ENCODE peak calls at places on chromosomes 2 and 18, in six cellular contexts. One of them, this sample, is unnamed.

GRCh38 chr2:567865-568638 is 109.2 kb downstream of the TMEM18 start:
- DNase-seq in BE2C: no peak
- DNase-seq in esophagus squamous epithelium: no peak
- DNase-seq in heart right ventricle: no peak
- DNase-seq in progenitor cell of endocrine pancreas: no peak
- DNase-seq in CD14-positive monocyte: no peak
- DNase-seq in this sample: no peak

GRCh38 chr18:11981633-11982366 is 493 bp downstream of the IMPA2 start:
- DNase-seq in BE2C: no peak
- DNase-seq in esophagus squamous epithelium: no peak
- DNase-seq in heart right ventricle: peak
- DNase-seq in progenitor cell of endocrine pancreas: peak
- DNase-seq in CD14-positive monocyte: peak
- DNase-seq in this sample: peak

GRCh38 chr2:169693344-169693743 is 861 bp downstream of the CFAP210 start:
- DNase-seq in BE2C: peak
- DNase-seq in esophagus squamous epithelium: no peak
- DNase-seq in heart right ventricle: no peak
- DNase-seq in progenitor cell of endocrine pancreas: no peak
- DNase-seq in CD14-positive monocyte: no peak
- DNase-seq in this sample: no peak

GRCh38 chr18:62827397-62827796 is 112.1 kb downstream of the PHLPP1 start:
- DNase-seq in BE2C: no peak
- DNase-seq in esophagus squamous epithelium: no peak
- DNase-seq in heart right ventricle: no peak
- DNase-seq in progenitor cell of endocrine pancreas: no peak
- DNase-seq in CD14-positive monocyte: no peak
- DNase-seq in this sample: no peak

GRCh38 chr2:46130511-46130910 is 166.7 kb upstream of the EPAS1 start:
- DNase-seq in BE2C: no peak
- DNase-seq in esophagus squamous epithelium: no peak
- DNase-seq in heart right ventricle: no peak
- DNase-seq in progenitor cell of endocrine pancreas: no peak
- DNase-seq in CD14-positive monocyte: no peak
- DNase-seq in this sample: no peak

GRCh38 chr2:121210691-121211090 is 74.3 kb downstream of the TFCP2L1 start:
- DNase-seq in BE2C: no peak
- DNase-seq in esophagus squamous epithelium: no peak
- DNase-seq in heart right ventricle: peak
- DNase-seq in progenitor cell of endocrine pancreas: no peak
- DNase-seq in CD14-positive monocyte: no peak
- DNase-seq in this sample: no peak

GRCh38 chr2:185859506-185859905 is 120.9 kb downstream of the FSIP2 start:
- DNase-seq in BE2C: no peak
- DNase-seq in esophagus squamous epithelium: no peak
- DNase-seq in heart right ventricle: no peak
- DNase-seq in progenitor cell of endocrine pancreas: no peak
- DNase-seq in CD14-positive monocyte: no peak
- DNase-seq in this sample: no peak

GRCh38 chr2:205755923-205756322 is 73.6 kb downstream of the NRP2 start:
- DNase-seq in BE2C: no peak
- DNase-seq in esophagus squamous epithelium: no peak
- DNase-seq in heart right ventricle: peak
- DNase-seq in progenitor cell of endocrine pancreas: no peak
- DNase-seq in CD14-positive monocyte: no peak
- DNase-seq in this sample: no peak

GRCh38 chr2:142290931-142291330 is 160.1 kb upstream of the LRP1B start:
- DNase-seq in BE2C: no peak
- DNase-seq in esophagus squamous epithelium: no peak
- DNase-seq in heart right ventricle: no peak
- DNase-seq in progenitor cell of endocrine pancreas: no peak
- DNase-seq in CD14-positive monocyte: no peak
- DNase-seq in this sample: no peak

GRCh38 chr18:9105420-9105819 is 2.9 kb downstream of the NDUFV2 start:
- DNase-seq in BE2C: no peak
- DNase-seq in esophagus squamous epithelium: no peak
- DNase-seq in heart right ventricle: no peak
- DNase-seq in progenitor cell of endocrine pancreas: no peak
- DNase-seq in CD14-positive monocyte: no peak
- DNase-seq in this sample: no peak

DNA sequence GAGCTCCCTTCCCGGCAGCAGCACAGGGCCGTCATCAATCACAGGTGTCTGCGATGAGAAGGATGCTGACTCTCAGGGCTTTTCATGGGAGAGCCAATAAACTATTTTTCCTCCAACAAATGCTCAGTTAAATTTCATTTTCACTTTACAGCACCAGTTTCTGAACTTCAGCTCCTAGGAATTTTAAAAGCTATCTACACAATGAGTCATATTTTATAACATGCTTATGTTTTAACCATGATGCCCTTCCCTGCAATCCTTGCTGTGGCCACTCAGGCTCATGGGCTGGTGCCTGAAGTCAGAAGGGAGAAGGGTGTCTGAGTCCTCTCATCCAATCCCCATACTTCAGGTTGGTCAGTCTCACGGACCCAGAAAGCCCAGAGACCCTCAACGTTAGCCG is 123.6 kb downstream of the AFF3 start:
- DNase-seq in BE2C: no peak
- DNase-seq in esophagus squamous epithelium: no peak
- DNase-seq in heart right ventricle: no peak
- DNase-seq in progenitor cell of endocrine pancreas: no peak
- DNase-seq in CD14-positive monocyte: no peak
- DNase-seq in this sample: no peak
- TF ChIP-seq CTCF in BE2C: no peak
- TF ChIP-seq CTCF in esophagus squamous epithelium: no peak
- TF ChIP-seq CTCF in heart right ventricle: no peak
- TF ChIP-seq CTCF in progenitor cell of endocrine pancreas: no peak
- TF ChIP-seq CTCF in CD14-positive monocyte: no peak
- TF ChIP-seq CTCF in this sample: no peak

GRCh38 chr2:197306024-197306690 is 4.4 kb downstream of the ANKRD44 start:
- DNase-seq in BE2C: no peak
- DNase-seq in esophagus squamous epithelium: no peak
- DNase-seq in heart right ventricle: no peak
- DNase-seq in progenitor cell of endocrine pancreas: no peak
- DNase-seq in CD14-positive monocyte: no peak
- DNase-seq in this sample: no peak

GRCh38 chr2:197308635-197309368 is 1.8 kb downstream of the ANKRD44 start:
- DNase-seq in BE2C: no peak
- DNase-seq in esophagus squamous epithelium: no peak
- DNase-seq in heart right ventricle: no peak
- DNase-seq in progenitor cell of endocrine pancreas: no peak
- DNase-seq in CD14-positive monocyte: no peak
- DNase-seq in this sample: no peak

GRCh38 chr2:197306691-197307030 is 3.9 kb downstream of the ANKRD44 start:
- DNase-seq in BE2C: peak
- DNase-seq in esophagus squamous epithelium: no peak
- DNase-seq in heart right ventricle: peak
- DNase-seq in progenitor cell of endocrine pancreas: no peak
- DNase-seq in CD14-positive monocyte: peak
- DNase-seq in this sample: no peak

GRCh38 chr2:197307933-197308521 is 2.6 kb downstream of the ANKRD44 start:
- DNase-seq in BE2C: no peak
- DNase-seq in esophagus squamous epithelium: no peak
- DNase-seq in heart right ventricle: no peak
- DNase-seq in progenitor cell of endocrine pancreas: no peak
- DNase-seq in CD14-positive monocyte: no peak
- DNase-seq in this sample: no peak

GRCh38 chr2:197307236-197307932 is 3.2 kb downstream of the ANKRD44 start:
- DNase-seq in BE2C: peak
- DNase-seq in esophagus squamous epithelium: no peak
- DNase-seq in heart right ventricle: no peak
- DNase-seq in progenitor cell of endocrine pancreas: no peak
- DNase-seq in CD14-positive monocyte: no peak
- DNase-seq in this sample: no peak
- TF ChIP-seq CTCF in BE2C: peak
- TF ChIP-seq CTCF in esophagus squamous epithelium: no peak
- TF ChIP-seq CTCF in heart right ventricle: no peak
- TF ChIP-seq CTCF in progenitor cell of endocrine pancreas: no peak
- TF ChIP-seq CTCF in CD14-positive monocyte: peak
- TF ChIP-seq CTCF in this sample: no peak

GRCh38 chr2:154195644-154196221 is 324.0 kb downstream of the GALNT13 start:
- DNase-seq in BE2C: no peak
- DNase-seq in esophagus squamous epithelium: no peak
- DNase-seq in heart right ventricle: no peak
- DNase-seq in progenitor cell of endocrine pancreas: no peak
- DNase-seq in CD14-positive monocyte: no peak
- DNase-seq in this sample: no peak
- TF ChIP-seq CTCF in BE2C: peak
- TF ChIP-seq CTCF in esophagus squamous epithelium: no peak
- TF ChIP-seq CTCF in heart right ventricle: no peak
- TF ChIP-seq CTCF in progenitor cell of endocrine pancreas: peak
- TF ChIP-seq CTCF in CD14-positive monocyte: no peak
- TF ChIP-seq CTCF in this sample: no peak

DNA sequence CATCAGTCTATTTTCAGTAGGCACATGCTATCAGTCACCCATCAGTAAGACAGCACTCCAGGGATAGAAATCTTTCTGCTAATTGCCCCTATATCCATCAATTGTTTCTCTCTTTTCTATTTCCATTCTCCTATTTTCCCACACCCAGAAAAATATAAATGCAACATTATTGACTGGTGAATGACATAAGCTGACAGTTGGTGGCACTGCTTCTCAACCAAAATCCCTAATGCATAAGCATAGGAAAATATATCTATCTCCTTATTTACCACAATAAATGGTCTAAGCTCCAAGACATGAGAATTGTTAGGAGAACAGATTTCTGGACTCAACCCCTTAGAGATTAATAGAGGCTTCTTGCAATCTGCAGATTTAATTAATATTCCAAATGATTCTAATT is 64.0 kb upstream of the REG3A start:
- DNase-seq in BE2C: peak
- DNase-seq in esophagus squamous epithelium: no peak
- DNase-seq in heart right ventricle: no peak
- DNase-seq in progenitor cell of endocrine pancreas: no peak
- DNase-seq in CD14-positive monocyte: no peak
- DNase-seq in this sample: no peak
- TF ChIP-seq CTCF in BE2C: peak
- TF ChIP-seq CTCF in esophagus squamous epithelium: no peak
- TF ChIP-seq CTCF in heart right ventricle: no peak
- TF ChIP-seq CTCF in progenitor cell of endocrine pancreas: peak
- TF ChIP-seq CTCF in CD14-positive monocyte: no peak
- TF ChIP-seq CTCF in this sample: no peak